ENCODE peak calls at places on chromosome X, in seven cellular contexts. U is NCI-H2029; X is RPMI7951; K is right lobe of liver; A is stimulated activated CD4-positive, alpha-beta T cell treated with anti-CD3 and anti-CD28 coated beads, TNF-alpha, amount 100 ng/mL, for 24 hours; B is CD4-positive, alpha-beta T cell; O is small intestine. I is an unnamed sample.

GRCh38 chrX:31423575-31424284 is 351.9 kb upstream of the FTHL17 start:
- DNase-seq in X (peak), O (peak), K (no peak), B (no peak), A (no peak), U (no peak), I (peak)

GRCh38 chrX:53288173-53288572 is 6.8 kb upstream of the IQSEC2 start:
- DNase-seq in O (no peak), B (no peak), X (peak), K (no peak), U (peak), A (no peak), I (peak)

GRCh38 chrX:17471121-17471520 is 96.1 kb downstream of the NHS start:
- DNase-seq in K (no peak), X (no peak), B (no peak), O (no peak), U (no peak), A (no peak), I (no peak)

GRCh38 chrX:41684138-41684537 is 4.6 kb upstream of the GPR34 start:
- DNase-seq in A (no peak), K (no peak), X (no peak), O (peak), U (peak), B (no peak), I (no peak)

GRCh38 chrX:12997898-12998687 is 23.2 kb downstream of the TMSB4X start:
- DNase-seq in A (no peak), K (no peak), B (no peak), O (peak), U (no peak), X (no peak), I (no peak)

GRCh38 chrX:9997524-9997923 is 30.4 kb downstream of the CLDN34 start:
- DNase-seq in X (no peak), B (no peak), U (no peak), A (peak), K (no peak), O (no peak), I (no peak)

GRCh38 chrX:8049827-8050226 is 121.2 kb downstream of the VCX2 start:
- DNase-seq in O (no peak), A (no peak), K (no peak), U (no peak), X (no peak), B (no peak), I (no peak)

GRCh38 chrX:150581093-150581775 is 12.8 kb downstream of the MTM1 start:
- DNase-seq in U (no peak), X (peak), O (no peak), K (no peak), A (no peak), B (no peak), I (no peak)

GRCh38 chrX:108736509-108737479 is at the start of gene IRS4:
- DNase-seq in X (no peak), U (no peak), A (no peak), K (peak), O (no peak), B (no peak), I (no peak)

GRCh38 chrX:20080277-20080676 is 36.4 kb downstream of the MAP7D2 start:
- DNase-seq in K (no peak), A (no peak), B (no peak), X (no peak), U (no peak), O (no peak), I (no peak)

GRCh38 chrX:16999275-16999674 is 52.8 kb downstream of the REPS2 start:
- DNase-seq in A (no peak), K (no peak), B (no peak), O (no peak), X (peak), U (no peak), I (no peak)

GRCh38 chrX:137848291-137848905 is 282.5 kb downstream of the ZIC3 start:
- DNase-seq in O (no peak), U (no peak), K (no peak), B (no peak), A (no peak), X (no peak), I (no peak)

GRCh38 chrX:12352922-12353321 is 214.6 kb downstream of the FRMPD4 start:
- DNase-seq in U (no peak), A (no peak), K (no peak), B (no peak), X (no peak), O (no peak), I (no peak)

GRCh38 chrX:125203379-125203736 is 116.3 kb upstream of the TEX13C start:
- DNase-seq in A (no peak), B (no peak), X (no peak), U (peak), O (no peak), K (peak), I (no peak)

GRCh38 chrX:38175140-38175539 is 45.5 kb downstream of the SRPX start:
- DNase-seq in X (no peak), A (no peak), B (no peak), U (peak), K (peak), O (peak), I (peak)

GRCh38 chrX:16699389-16699788 is 13.1 kb downstream of the CTPS2 start:
- DNase-seq in B (no peak), U (no peak), O (no peak), K (no peak), X (no peak), A (no peak), I (no peak)

GRCh38 chrX:66045894-66046293 is 6.0 kb upstream of the VSIG4 start:
- DNase-seq in U (no peak), O (no peak), A (peak), B (no peak), X (no peak), K (no peak), I (no peak)

GRCh38 chrX:19539665-19540064 is 24.4 kb upstream of the MAP3K15 start:
- DNase-seq in A (no peak), X (no peak), B (no peak), O (no peak), U (no peak), K (no peak), I (no peak)

GRCh38 chrX:11381464-11381863 is 88.3 kb downstream of the AMELX start:
- DNase-seq in B (no peak), K (no peak), O (peak), A (no peak), U (no peak), X (peak), I (peak)

GRCh38 chrX:22081475-22082092 is 49.5 kb downstream of the PHEX start:
- DNase-seq in X (peak), O (peak), U (no peak), A (no peak), B (peak), K (peak), I (no peak)

GRCh38 chrX:20362268-20363002 is 95.7 kb upstream of the RPS6KA3 start:
- DNase-seq in X (peak), K (no peak), A (no peak), U (peak), B (no peak), O (peak), I (peak)

I was measured in SHP77.